ENCODE peak calls at places on chromosomes 6 and 20, in seven cellular contexts. One of them, this sample, is unnamed.

GRCh38 chr6:157240059-157240959 is 83.0 kb downstream of the TMEM242 start:
- DNase-seq in tibial nerve: peak; percentile 50
- DNase-seq in GM12878: no peak
- DNase-seq in right lobe of liver: no peak
- DNase-seq in esophagus squamous epithelium: no peak
- DNase-seq in lower leg skin: peak; percentile 74
- DNase-seq in ovary: peak; percentile 75
- DNase-seq in this sample: no peak

GRCh38 chr6:18070486-18070885 is 52.0 kb downstream of the NHLRC1 start:
- DNase-seq in tibial nerve: no peak
- DNase-seq in GM12878: no peak
- DNase-seq in right lobe of liver: no peak
- DNase-seq in esophagus squamous epithelium: no peak
- DNase-seq in lower leg skin: no peak
- DNase-seq in ovary: no peak
- DNase-seq in this sample: no peak

GRCh38 chr20:1171461-1172093 is 13.2 kb downstream of the TMEM74B start:
- DNase-seq in tibial nerve: no peak
- DNase-seq in GM12878: no peak
- DNase-seq in right lobe of liver: no peak
- DNase-seq in esophagus squamous epithelium: no peak
- DNase-seq in lower leg skin: no peak
- DNase-seq in ovary: no peak
- DNase-seq in this sample: peak; percentile 72

GRCh38 chr20:50272413-50273120 is 81.9 kb downstream of the CEBPB start:
- DNase-seq in tibial nerve: no peak
- DNase-seq in GM12878: no peak
- DNase-seq in right lobe of liver: no peak
- DNase-seq in esophagus squamous epithelium: no peak
- DNase-seq in lower leg skin: no peak
- DNase-seq in ovary: no peak
- DNase-seq in this sample: no peak

GRCh38 chr6:56437171-56437900 is 190.0 kb upstream of the COL21A1 start:
- DNase-seq in tibial nerve: no peak
- DNase-seq in GM12878: no peak
- DNase-seq in right lobe of liver: no peak
- DNase-seq in esophagus squamous epithelium: no peak
- DNase-seq in lower leg skin: no peak
- DNase-seq in ovary: no peak
- DNase-seq in this sample: no peak

GRCh38 chr20:10476319-10476724 is 41.2 kb downstream of the SLX4IP start:
- DNase-seq in tibial nerve: no peak
- DNase-seq in GM12878: peak; percentile 60
- DNase-seq in right lobe of liver: no peak
- DNase-seq in esophagus squamous epithelium: no peak
- DNase-seq in lower leg skin: no peak
- DNase-seq in ovary: no peak
- DNase-seq in this sample: peak; percentile 69

GRCh38 chr20:56422131-56422823 is 10.2 kb downstream of the CASS4 start:
- DNase-seq in tibial nerve: no peak
- DNase-seq in GM12878: no peak
- DNase-seq in right lobe of liver: no peak
- DNase-seq in esophagus squamous epithelium: no peak
- DNase-seq in lower leg skin: no peak
- DNase-seq in ovary: no peak
- DNase-seq in this sample: no peak

GRCh38 chr6:156884306-156884705 is 107.1 kb downstream of the ARID1B start:
- DNase-seq in tibial nerve: no peak
- DNase-seq in GM12878: no peak
- DNase-seq in right lobe of liver: no peak
- DNase-seq in esophagus squamous epithelium: no peak
- DNase-seq in lower leg skin: no peak
- DNase-seq in ovary: no peak
- DNase-seq in this sample: no peak

GRCh38 chr6:27096834-27097511 is 150.5 kb upstream of the PRSS16 start:
- DNase-seq in tibial nerve: no peak
- DNase-seq in GM12878: no peak
- DNase-seq in right lobe of liver: no peak
- DNase-seq in esophagus squamous epithelium: no peak
- DNase-seq in lower leg skin: no peak
- DNase-seq in ovary: peak; percentile 14
- DNase-seq in this sample: peak; percentile 75

GRCh38 chr6:11317885-11318771 is 85.7 kb upstream of the NEDD9 start:
- DNase-seq in tibial nerve: peak; percentile 40
- DNase-seq in GM12878: no peak
- DNase-seq in right lobe of liver: no peak
- DNase-seq in esophagus squamous epithelium: no peak
- DNase-seq in lower leg skin: peak; percentile 52
- DNase-seq in ovary: peak; percentile 30
- DNase-seq in this sample: peak; percentile 5

GRCh38 chr6:5308066-5308465 is 46.8 kb downstream of the FARS2 start:
- DNase-seq in tibial nerve: no peak
- DNase-seq in GM12878: no peak
- DNase-seq in right lobe of liver: no peak
- DNase-seq in esophagus squamous epithelium: no peak
- DNase-seq in lower leg skin: no peak
- DNase-seq in ovary: no peak
- DNase-seq in this sample: no peak

GRCh38 chr6:15661815-15662245 is 998 bp downstream of the DTNBP1 start:
- DNase-seq in tibial nerve: no peak
- DNase-seq in GM12878: no peak
- DNase-seq in right lobe of liver: no peak
- DNase-seq in esophagus squamous epithelium: no peak
- DNase-seq in lower leg skin: no peak
- DNase-seq in ovary: no peak
- DNase-seq in this sample: no peak

GRCh38 chr6:22146581-22147468 is 150.0 kb downstream of the PRL start:
- DNase-seq in tibial nerve: no peak
- DNase-seq in GM12878: no peak
- DNase-seq in right lobe of liver: no peak
- DNase-seq in esophagus squamous epithelium: no peak
- DNase-seq in lower leg skin: no peak
- DNase-seq in ovary: no peak
- DNase-seq in this sample: no peak

GRCh38 chr6:98844244-98845161 is 10.1 kb downstream of the POU3F2 start:
- DNase-seq in tibial nerve: no peak
- DNase-seq in GM12878: no peak
- DNase-seq in right lobe of liver: no peak
- DNase-seq in esophagus squamous epithelium: no peak
- DNase-seq in lower leg skin: no peak
- DNase-seq in ovary: no peak
- DNase-seq in this sample: no peak

GRCh38 chr6:93550551-93551276 is 131.4 kb upstream of the EPHA7 start:
- DNase-seq in tibial nerve: no peak
- DNase-seq in GM12878: no peak
- DNase-seq in right lobe of liver: no peak
- DNase-seq in esophagus squamous epithelium: no peak
- DNase-seq in lower leg skin: no peak
- DNase-seq in ovary: no peak
- DNase-seq in this sample: no peak

GRCh38 chr20:44678247-44678646 is 26.7 kb upstream of the ADA start:
- DNase-seq in tibial nerve: no peak
- DNase-seq in GM12878: no peak
- DNase-seq in right lobe of liver: no peak
- DNase-seq in esophagus squamous epithelium: no peak
- DNase-seq in lower leg skin: no peak
- DNase-seq in ovary: no peak
- DNase-seq in this sample: no peak

GRCh38 chr6:50952092-50952932 is 133.6 kb downstream of the TFAP2B start:
- DNase-seq in tibial nerve: no peak
- DNase-seq in GM12878: no peak
- DNase-seq in right lobe of liver: no peak
- DNase-seq in esophagus squamous epithelium: no peak
- DNase-seq in lower leg skin: no peak
- DNase-seq in ovary: no peak
- DNase-seq in this sample: no peak

GRCh38 chr6:163647624-163648023 is 233.1 kb downstream of the QKI start:
- DNase-seq in tibial nerve: no peak
- DNase-seq in GM12878: no peak
- DNase-seq in right lobe of liver: no peak
- DNase-seq in esophagus squamous epithelium: no peak
- DNase-seq in lower leg skin: no peak
- DNase-seq in ovary: no peak
- DNase-seq in this sample: no peak

GRCh38 chr20:9441948-9442347 is 72.4 kb upstream of the LAMP5 start:
- DNase-seq in tibial nerve: no peak
- DNase-seq in GM12878: peak; percentile 72
- DNase-seq in right lobe of liver: no peak
- DNase-seq in esophagus squamous epithelium: no peak
- DNase-seq in lower leg skin: no peak
- DNase-seq in ovary: no peak
- DNase-seq in this sample: no peak

GRCh38 chr20:2699775-2700413 is 7.3 kb downstream of the EBF4 start:
- DNase-seq in tibial nerve: no peak
- DNase-seq in GM12878: no peak
- DNase-seq in right lobe of liver: no peak
- DNase-seq in esophagus squamous epithelium: no peak
- DNase-seq in lower leg skin: no peak
- DNase-seq in ovary: no peak
- DNase-seq in this sample: no peak

DNA sequence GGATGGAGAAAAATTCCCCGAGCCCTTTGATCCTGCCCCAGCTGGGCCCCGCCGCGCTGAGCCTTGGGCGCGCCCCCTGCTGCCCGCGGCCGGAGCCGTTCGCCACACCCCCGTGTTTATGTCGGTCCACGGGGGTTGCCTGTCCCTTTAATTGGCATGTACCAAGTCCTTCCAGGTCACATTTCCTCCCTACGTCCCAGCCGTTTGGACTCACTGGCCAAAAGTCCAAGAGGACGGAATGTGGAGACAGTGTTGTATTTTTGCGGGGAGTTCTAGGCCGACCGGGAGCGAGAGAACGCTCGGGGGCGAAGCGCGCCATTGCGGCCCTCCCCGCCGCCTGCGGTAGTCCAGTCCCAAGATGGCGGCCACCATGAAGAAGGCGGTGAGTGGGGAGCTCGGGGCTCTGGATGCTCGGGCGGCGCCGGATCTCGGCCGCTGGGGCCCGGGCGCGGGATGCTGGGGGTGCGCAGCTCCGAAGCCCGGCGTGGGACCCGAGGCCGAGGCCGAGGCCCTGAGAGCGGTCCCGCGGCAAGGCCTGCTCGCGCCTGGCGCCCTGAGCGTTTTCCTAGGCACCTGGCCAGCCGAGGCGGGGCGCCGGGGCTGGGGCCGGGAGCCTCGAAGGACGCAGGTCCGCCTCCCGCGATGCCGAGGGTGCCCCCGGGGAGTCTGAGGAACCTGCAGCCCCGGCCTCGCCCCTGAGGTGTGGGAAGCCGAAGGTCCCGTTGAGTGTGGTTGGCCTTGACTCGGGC is at the start of gene PFDN4:
- DNase-seq in tibial nerve: peak; percentile 72
- DNase-seq in GM12878: peak; percentile 64
- DNase-seq in right lobe of liver: peak; percentile 83
- DNase-seq in esophagus squamous epithelium: peak; percentile 36
- DNase-seq in lower leg skin: peak; percentile 73
- DNase-seq in ovary: peak; percentile 70
- DNase-seq in this sample: peak; percentile 88
- TF ChIP-seq POLR2A in tibial nerve: peak; percentile 56
- TF ChIP-seq POLR2A in GM12878: peak; percentile 77
- TF ChIP-seq POLR2A in right lobe of liver: peak; percentile 48
- TF ChIP-seq POLR2A in esophagus squamous epithelium: peak; percentile 55
- TF ChIP-seq POLR2A in lower leg skin: no peak
- TF ChIP-seq POLR2A in ovary: peak; percentile 41
- TF ChIP-seq POLR2A in this sample: peak; percentile 63

GRCh38 chr6:106538145-106538544 is 91.2 kb downstream of the RTN4IP1 start:
- DNase-seq in tibial nerve: no peak
- DNase-seq in GM12878: no peak
- DNase-seq in right lobe of liver: no peak
- DNase-seq in esophagus squamous epithelium: no peak
- DNase-seq in lower leg skin: no peak
- DNase-seq in ovary: no peak
- DNase-seq in this sample: no peak
- TF ChIP-seq POLR2A in tibial nerve: no peak
- TF ChIP-seq POLR2A in GM12878: no peak
- TF ChIP-seq POLR2A in right lobe of liver: no peak
- TF ChIP-seq POLR2A in esophagus squamous epithelium: no peak
- TF ChIP-seq POLR2A in lower leg skin: no peak
- TF ChIP-seq POLR2A in ovary: no peak
- TF ChIP-seq POLR2A in this sample: no peak

DNA sequence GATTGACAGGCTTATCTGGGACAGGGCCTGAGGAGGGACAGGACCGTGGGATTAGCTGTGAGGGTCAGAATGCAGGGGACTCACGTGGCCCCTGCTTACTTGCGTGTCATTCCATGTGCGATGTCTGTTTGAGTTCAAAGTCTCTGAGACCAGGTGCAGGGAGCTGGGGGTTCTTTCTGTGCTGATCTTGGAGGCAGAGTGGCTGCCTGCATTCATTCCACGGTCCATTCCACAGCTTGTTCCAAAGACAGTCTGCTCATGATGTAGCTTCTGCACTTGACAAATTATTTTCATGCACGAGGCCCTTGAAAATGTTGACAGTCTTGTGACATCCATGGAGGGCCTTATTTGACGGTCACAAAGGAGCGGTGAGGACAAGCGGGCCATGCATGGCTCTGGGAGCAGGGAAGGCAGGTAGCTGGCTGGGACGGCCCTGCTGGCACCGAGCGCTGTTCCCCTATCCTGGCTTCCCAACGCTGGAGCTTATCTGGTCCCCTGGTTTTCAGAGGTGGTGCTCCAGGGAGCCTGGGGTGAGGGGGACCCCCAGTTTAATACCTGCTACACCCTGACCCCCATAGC is 156.3 kb upstream of the RNF24 start:
- DNase-seq in tibial nerve: no peak
- DNase-seq in GM12878: no peak
- DNase-seq in right lobe of liver: no peak
- DNase-seq in esophagus squamous epithelium: no peak
- DNase-seq in lower leg skin: no peak
- DNase-seq in ovary: peak; percentile 18
- DNase-seq in this sample: no peak
- TF ChIP-seq POLR2A in tibial nerve: no peak
- TF ChIP-seq POLR2A in GM12878: no peak
- TF ChIP-seq POLR2A in right lobe of liver: peak; percentile 15
- TF ChIP-seq POLR2A in esophagus squamous epithelium: no peak
- TF ChIP-seq POLR2A in lower leg skin: no peak
- TF ChIP-seq POLR2A in ovary: no peak
- TF ChIP-seq POLR2A in this sample: no peak

GRCh38 chr6:75602897-75603395 is 1.3 kb downstream of the SENP6 start:
- DNase-seq in tibial nerve: no peak
- DNase-seq in GM12878: no peak
- DNase-seq in right lobe of liver: no peak
- DNase-seq in esophagus squamous epithelium: no peak
- DNase-seq in lower leg skin: no peak
- DNase-seq in ovary: no peak
- DNase-seq in this sample: peak; percentile 83

GRCh38 chr6:75600694-75601265 is 900 bp upstream of the SENP6 start:
- DNase-seq in tibial nerve: no peak
- DNase-seq in GM12878: no peak
- DNase-seq in right lobe of liver: no peak
- DNase-seq in esophagus squamous epithelium: no peak
- DNase-seq in lower leg skin: no peak
- DNase-seq in ovary: no peak
- DNase-seq in this sample: peak; percentile 54

GRCh38 chr6:75604294-75604693 is 2.6 kb downstream of the SENP6 start:
- DNase-seq in tibial nerve: no peak
- DNase-seq in GM12878: no peak
- DNase-seq in right lobe of liver: no peak
- DNase-seq in esophagus squamous epithelium: no peak
- DNase-seq in lower leg skin: no peak
- DNase-seq in ovary: no peak
- DNase-seq in this sample: no peak

GRCh38 chr6:75601608-75602163 is at the start of gene SENP6:
- DNase-seq in tibial nerve: peak; percentile 63
- DNase-seq in GM12878: no peak
- DNase-seq in right lobe of liver: peak; percentile 87
- DNase-seq in esophagus squamous epithelium: peak; percentile 34
- DNase-seq in lower leg skin: peak; percentile 63
- DNase-seq in ovary: peak; percentile 75
- DNase-seq in this sample: peak; percentile 93

GRCh38 chr6:75602164-75602896 is 650 bp downstream of the SENP6 start:
- DNase-seq in tibial nerve: peak; percentile 28
- DNase-seq in GM12878: no peak
- DNase-seq in right lobe of liver: peak; percentile 66
- DNase-seq in esophagus squamous epithelium: no peak
- DNase-seq in lower leg skin: peak; percentile 30
- DNase-seq in ovary: peak; percentile 56
- DNase-seq in this sample: peak; percentile 89
- TF ChIP-seq POLR2A in tibial nerve: no peak
- TF ChIP-seq POLR2A in GM12878: peak; percentile 33
- TF ChIP-seq POLR2A in right lobe of liver: no peak
- TF ChIP-seq POLR2A in esophagus squamous epithelium: no peak
- TF ChIP-seq POLR2A in lower leg skin: no peak
- TF ChIP-seq POLR2A in ovary: peak; percentile 10
- TF ChIP-seq POLR2A in this sample: peak; percentile 37

This sample was measured in erythroblast.